ENCODE peak calls at places on chromosomes 6 and 20, in five cellular contexts. F is occipital lobe, D is T47D, Q is T1000, C is endothelial cell of umbilical vein. H is an unnamed sample.

GRCh38 chr6:35481215-35481614 is 13.0 kb downstream of the RPL10A start:
- DNase-seq in F (no peak), D (no peak), Q (no peak), C (no peak), H (no peak)

GRCh38 chr20:57608516-57608915 is 11.7 kb downstream of the ZBP1 start:
- DNase-seq in F (no peak), D (no peak), Q (no peak), C (no peak), H (no peak)

GRCh38 chr6:15946701-15947390 is 182.0 kb upstream of the MYLIP start:
- DNase-seq in F (no peak), D (no peak), Q (no peak), C (no peak), H (no peak)

GRCh38 chr20:1266167-1266973 is at the start of gene SNPH:
- DNase-seq in F (peak; percentile 75), D (no peak), Q (no peak), C (peak; percentile 78), H (no peak)

GRCh38 chr6:154800338-154800737 is 67.1 kb downstream of the SCAF8 start:
- DNase-seq in F (no peak), D (no peak), Q (no peak), C (no peak), H (no peak)

GRCh38 chr6:26240981-26241770 is 123.8 kb upstream of the BTN3A2 start:
- DNase-seq in F (no peak), D (no peak), Q (no peak), C (peak; percentile 74), H (no peak)

GRCh38 chr6:37134622-37135191 is 35.2 kb upstream of the PIM1 start:
- DNase-seq in F (no peak), D (no peak), Q (peak; percentile 70), C (peak; percentile 92), H (no peak)

GRCh38 chr6:153047386-153047785 is 44.9 kb upstream of the MTRF1L start:
- DNase-seq in F (no peak), D (no peak), Q (no peak), C (no peak), H (no peak)

GRCh38 chr6:79601020-79601609 is 30.0 kb upstream of the SH3BGRL2 start:
- DNase-seq in F (no peak), D (no peak), Q (peak; percentile 5), C (peak; percentile 49), H (no peak)

GRCh38 chr20:53678315-53678989 is 84.8 kb upstream of the ZNF217 start:
- DNase-seq in F (no peak), D (no peak), Q (no peak), C (no peak), H (no peak)

GRCh38 chr20:17504898-17505663 is 26.1 kb downstream of the BFSP1 start:
- DNase-seq in F (no peak), D (peak; percentile 48), Q (no peak), C (peak; percentile 72), H (peak; percentile 85)

GRCh38 chr6:154403803-154404202 is 47.2 kb upstream of the IPCEF1 start:
- DNase-seq in F (no peak), D (no peak), Q (no peak), C (no peak), H (peak; percentile 5)

GRCh38 chr6:26172496-26172958 is 85.3 kb downstream of the HFE start:
- DNase-seq in F (no peak), D (no peak), Q (no peak), C (peak; percentile 74), H (peak; percentile 81)

GRCh38 chr6:27251672-27252251 is 4.3 kb downstream of the PRSS16 start:
- DNase-seq in F (peak; percentile 47), D (peak; percentile 95), Q (no peak), C (peak; percentile 23), H (peak; percentile 95)

GRCh38 chr6:46191961-46192360 is 21.2 kb upstream of the ENPP5 start:
- DNase-seq in F (no peak), D (no peak), Q (peak; percentile 24), C (no peak), H (no peak)

GRCh38 chr6:124076336-124077048 is 272.8 kb downstream of the NKAIN2 start:
- DNase-seq in F (no peak), D (no peak), Q (no peak), C (no peak), H (no peak)

GRCh38 chr20:4869290-4870193 is 131.8 kb downstream of the SLC23A2 start:
- DNase-seq in F (no peak), D (peak; percentile 23), Q (no peak), C (no peak), H (no peak)

GRCh38 chr6:160973311-160973710 is 18.3 kb upstream of the MAP3K4 start:
- DNase-seq in F (no peak), D (no peak), Q (no peak), C (no peak), H (no peak)

GRCh38 chr6:139490482-139490881 is 116.0 kb upstream of the CITED2 start:
- DNase-seq in F (no peak), D (no peak), Q (no peak), C (peak; percentile 16), H (peak; percentile 36)

GRCh38 chr6:35674594-35674993 is 14.1 kb downstream of the FKBP5 start:
- DNase-seq in F (no peak), D (no peak), Q (no peak), C (no peak), H (no peak)

GRCh38 chr6:109595998-109596397 is 95.0 kb downstream of the AK9 start:
- DNase-seq in F (no peak), D (no peak), Q (no peak), C (peak; percentile 50), H (peak; percentile 24)

GRCh38 chr20:57392512-57393271 is 1.5 kb downstream of the RBM38 start:
- DNase-seq in F (no peak), D (no peak), Q (no peak), C (no peak), H (peak; percentile 33)

GRCh38 chr6:150899231-150899630 is 33.7 kb downstream of the MTHFD1L start:
- DNase-seq in F (no peak), D (no peak), Q (no peak), C (no peak), H (no peak)

H was measured in KBM-7.